ENCODE peak calls at places on chromosome 19, in four cellular contexts. J, W, K and C are unnamed samples.

GRCh38 chr19:19140476-19140875 is 2.2 kb upstream of the TMEM161A start:
- DNase-seq in J (no peak), W (no peak), K (peak; percentile 45), C (no peak)

GRCh38 chr19:4059931-4060620 is 6.6 kb downstream of the ZBTB7A start:
- DNase-seq in J (peak; percentile 48), W (peak; percentile 92), K (no peak), C (peak; percentile 90)

GRCh38 chr19:57348136-57348535 is 2.9 kb upstream of the ZNF304 start:
- DNase-seq in J (no peak), W (no peak), K (peak; percentile 29), C (no peak)

GRCh38 chr19:18044825-18045304 is 36.9 kb downstream of the ARRDC2 start:
- DNase-seq in J (peak; percentile 69), W (peak; percentile 83), K (peak; percentile 44), C (peak; percentile 83)

GRCh38 chr19:38245826-38246498 is 10.2 kb downstream of the PPP1R14A start:
- DNase-seq in J (no peak), W (no peak), K (no peak), C (no peak)

GRCh38 chr19:47107201-47107952 is 6.2 kb downstream of the ZC3H4 start:
- DNase-seq in J (no peak), W (no peak), K (peak; percentile 19), C (no peak)

GRCh38 chr19:55369651-55370304 is 485 bp downstream of the IL11 start:
- DNase-seq in J (no peak), W (no peak), K (peak; percentile 68), C (no peak)

GRCh38 chr19:15412832-15413231 is 6.0 kb downstream of the AKAP8L start:
- DNase-seq in J (no peak), W (no peak), K (no peak), C (no peak)

GRCh38 chr19:34953092-34953491 is 10.9 kb downstream of the ZNF792 start:
- DNase-seq in J (no peak), W (no peak), K (no peak), C (no peak)
- H3K9me3 ChIP-seq in J (no peaks in the 10 kb centered on the region), W (peaks cover 70% of the 10 kb centered on the region), K (peaks cover 21% of the 10 kb centered on the region), C (peaks cover 15% of the 10 kb centered on the region)

DNA sequence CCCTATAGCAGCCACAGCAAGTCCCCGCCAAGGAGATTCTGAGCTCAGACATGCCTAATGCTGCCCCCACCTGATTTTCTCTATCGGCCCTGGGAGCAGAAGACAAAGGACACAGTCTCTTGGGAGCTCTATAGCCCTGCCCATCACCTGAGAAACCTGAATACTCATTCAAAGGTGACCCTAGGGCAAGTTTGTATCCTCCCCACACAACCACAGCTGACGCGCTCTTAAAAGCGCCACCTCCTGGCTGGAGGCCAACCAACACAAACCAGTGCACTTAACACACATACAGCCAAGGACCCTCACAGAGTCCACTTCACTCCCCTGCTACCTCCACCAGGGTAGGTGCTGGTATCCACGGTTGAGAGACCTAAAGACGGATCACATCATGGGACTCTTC is 8.8 kb upstream of the IGFL4 start:
- DNase-seq in J (no peak), W (no peak), K (no peak), C (no peak)
- H3K4me1 ChIP-seq in J (no peaks in the 10 kb centered on the region), W (no peaks in the 10 kb centered on the region), K (no peaks in the 10 kb centered on the region), C (no peaks in the 10 kb centered on the region)

GRCh38 chr19:29003641-29004409 is 209.1 kb downstream of the UQCRFS1 start:
- DNase-seq in J (no peak), W (no peak), K (no peak), C (no peak)

GRCh38 chr19:28999733-29000433 is 213.1 kb downstream of the UQCRFS1 start:
- DNase-seq in J (no peak), W (no peak), K (no peak), C (no peak)

GRCh38 chr19:29002336-29002735 is 210.6 kb downstream of the UQCRFS1 start:
- DNase-seq in J (no peak), W (no peak), K (no peak), C (no peak)

GRCh38 chr19:29001006-29001921 is 211.7 kb downstream of the UQCRFS1 start:
- DNase-seq in J (no peak), W (no peak), K (no peak), C (no peak)

GRCh38 chr19:29001922-29002247 is 211.1 kb downstream of the UQCRFS1 start:
- DNase-seq in J (no peak), W (no peak), K (no peak), C (no peak)
- H3K9me3 ChIP-seq in J (no peaks in the 10 kb centered on the region), W (peaks cover 17% of the 10 kb centered on the region), K (peaks cover 6% of the 10 kb centered on the region), C (no peaks in the 10 kb centered on the region)

GRCh38 chr19:36046443-36047050 is 7.5 kb downstream of the THAP8 start:
- DNase-seq in J (no peak), W (no peak), K (no peak), C (peak; percentile 9)

GRCh38 chr19:36047835-36048234 is 6.2 kb downstream of the THAP8 start:
- DNase-seq in J (no peak), W (no peak), K (no peak), C (no peak)

GRCh38 chr19:36051637-36052036 is 2.4 kb downstream of the THAP8 start:
- DNase-seq in J (no peak), W (no peak), K (no peak), C (no peak)

GRCh38 chr19:36051236-36051635 is 2.8 kb downstream of the THAP8 start:
- DNase-seq in J (no peak), W (no peak), K (no peak), C (no peak)

GRCh38 chr19:36049080-36049698 is 4.9 kb downstream of the THAP8 start:
- DNase-seq in J (no peak), W (no peak), K (no peak), C (no peak)
- H3K4me1 ChIP-seq in J (peaks cover 4% of the 10 kb centered on the region), W (peaks cover 4% of the 10 kb centered on the region), K (peaks cover 3% of the 10 kb centered on the region), C (no peaks in the 10 kb centered on the region)

GRCh38 chr19:2847507-2847906 is 6.2 kb downstream of the ZNF555 start:
- DNase-seq in J (no peak), W (no peak), K (no peak), C (no peak)

GRCh38 chr19:2846180-2846935 is 5.1 kb downstream of the ZNF555 start:
- DNase-seq in J (no peak), W (no peak), K (no peak), C (no peak)

GRCh38 chr19:2850256-2850925 is 9.1 kb downstream of the ZNF555 start:
- DNase-seq in J (no peak), W (no peak), K (no peak), C (no peak)

GRCh38 chr19:2845107-2845506 is 3.8 kb downstream of the ZNF555 start:
- DNase-seq in J (no peak), W (no peak), K (no peak), C (no peak)

DNA sequence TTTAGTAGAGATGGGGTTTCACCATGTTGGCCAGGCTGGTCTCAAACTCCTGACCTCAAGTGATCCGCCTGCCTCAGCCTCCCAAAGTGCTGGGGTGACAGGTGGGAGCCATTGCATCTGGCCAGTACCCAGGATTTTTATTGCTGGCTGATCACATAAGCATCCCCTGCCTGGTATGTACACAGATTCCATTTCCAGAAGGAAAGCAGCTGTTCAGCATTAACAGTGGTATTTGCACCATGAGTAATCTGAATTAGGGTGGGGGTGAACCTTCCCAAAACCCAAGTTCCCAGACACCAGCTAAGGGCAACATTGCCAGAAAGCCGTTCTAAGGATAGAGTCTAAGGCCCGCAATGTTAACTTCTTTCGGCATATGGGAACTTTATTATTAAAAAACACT is 7.3 kb downstream of the ZNF555 start:
- DNase-seq in J (no peak), W (no peak), K (no peak), C (no peak)
- H3K9me3 ChIP-seq in J (no peaks in the 10 kb centered on the region), W (peaks cover 48% of the 10 kb centered on the region), K (peaks cover 33% of the 10 kb centered on the region), C (peaks cover 17% of the 10 kb centered on the region)

DNA sequence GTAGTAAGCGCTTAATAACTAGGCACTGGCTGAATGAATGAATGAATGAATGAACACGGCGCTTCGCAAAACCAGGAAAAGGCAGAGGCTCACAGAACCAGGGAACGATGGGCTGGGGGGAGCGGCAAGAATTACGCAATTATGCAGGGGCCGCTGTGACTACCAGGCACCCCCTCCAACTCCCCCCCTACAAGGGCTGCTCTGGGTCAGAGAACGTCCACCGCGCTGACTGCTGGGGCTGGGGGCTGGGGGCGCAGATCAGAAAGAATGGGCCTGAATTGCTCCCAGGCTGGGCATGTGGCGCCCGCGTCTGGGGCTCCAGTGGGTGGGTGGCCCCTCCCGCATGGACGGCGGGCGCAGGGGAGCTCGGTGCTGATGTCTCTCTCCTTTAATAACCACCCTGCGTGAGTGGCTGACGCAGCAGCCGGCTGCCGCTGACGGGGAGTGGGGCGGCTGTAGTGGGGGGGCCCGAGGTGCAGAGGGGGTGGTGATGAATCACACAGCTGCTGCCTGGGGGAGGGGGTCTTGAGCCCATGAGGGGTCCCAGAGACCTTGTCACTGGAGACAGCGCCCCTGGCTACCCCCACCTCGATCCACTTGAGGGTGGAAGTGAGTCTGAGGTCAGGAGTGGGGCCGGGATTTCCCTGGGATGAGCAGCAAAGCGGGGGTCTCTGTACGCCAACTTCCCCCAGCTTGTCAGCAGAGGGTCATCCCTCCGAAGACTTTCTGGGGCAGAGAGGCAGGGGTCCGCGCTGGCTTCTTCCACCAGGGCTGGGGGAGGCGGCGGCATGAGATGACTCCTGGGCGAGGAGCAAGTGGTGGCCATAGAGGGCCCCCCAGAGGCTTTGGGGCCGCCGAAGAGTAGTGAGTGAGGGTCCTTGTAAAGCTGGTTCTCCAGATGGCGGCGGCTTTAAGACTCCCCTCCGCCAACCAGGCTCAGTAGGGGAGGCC is 1.4 kb upstream of the CIRBP start:
- DNase-seq in J (peak; percentile 33), W (peak; percentile 57), K (no peak), C (peak; percentile 77)
- H3K4me1 ChIP-seq in J (peaks cover 81% of the 10 kb centered on the region), W (peaks cover 69% of the 10 kb centered on the region), K (peaks cover 70% of the 10 kb centered on the region), C (peaks cover 12% of the 10 kb centered on the region)

DNA sequence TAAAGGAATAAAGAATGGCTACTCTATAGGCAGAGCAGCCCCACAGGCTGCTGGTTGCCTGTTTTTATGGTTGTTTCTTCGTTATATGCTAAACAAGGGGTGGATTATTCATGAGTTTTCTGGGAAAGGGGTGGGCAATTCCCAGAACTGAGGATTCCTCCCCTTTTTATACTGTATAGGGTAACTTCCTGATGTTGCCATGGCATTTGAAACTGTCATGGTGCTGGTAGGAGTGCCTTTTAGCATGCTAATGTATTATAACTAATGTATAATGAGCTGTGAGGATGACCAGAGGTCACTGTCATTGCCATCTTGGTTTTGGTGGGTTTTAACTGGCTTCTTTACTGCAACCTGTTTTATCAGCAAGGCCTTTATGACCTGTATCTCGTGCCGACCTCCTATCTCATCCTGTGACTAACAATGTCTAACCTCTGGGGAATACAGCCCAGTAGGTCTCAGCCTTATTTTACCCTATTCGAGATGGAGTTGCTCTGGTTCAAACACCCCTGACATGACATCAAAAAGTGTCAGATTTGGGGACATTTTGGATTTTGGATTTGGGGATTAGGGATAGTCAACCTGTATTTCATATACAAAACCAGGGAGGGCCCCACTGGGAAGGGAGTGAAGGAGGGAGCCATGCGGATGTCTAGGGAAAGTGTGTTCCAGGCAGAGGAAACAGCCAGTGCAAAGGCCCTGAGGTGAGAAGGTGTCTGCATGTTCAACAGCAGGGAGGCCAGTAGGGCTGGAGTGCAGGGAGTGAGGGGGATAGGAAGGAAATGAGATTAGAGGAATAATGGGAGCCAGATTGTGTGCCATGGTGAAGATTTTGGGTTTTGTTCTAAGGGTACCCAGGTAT is 10.9 kb downstream of the FXYD5 start:
- DNase-seq in J (no peak), W (no peak), K (no peak), C (no peak)
- H3K9me3 ChIP-seq in J (no peaks in the 10 kb centered on the region), W (peaks cover 14% of the 10 kb centered on the region), K (peaks cover 18% of the 10 kb centered on the region), C (peaks cover 3% of the 10 kb centered on the region)